ENCODE peak calls at places on chromosomes 16 and 17, in six cellular contexts. W is K562, H is coronary artery, V is heart right ventricle, O is psoas muscle, X is Peyer's patch. M is an unnamed sample.

GRCh38 chr16:31476305-31477219 is 4.6 kb downstream of the TGFB1I1 start:
- DNase-seq in X (peak; percentile 97), H (no peak), V (peak; percentile 76), W (peak; percentile 90), O (peak; percentile 73), M (no peak)

GRCh38 chr16:80746231-80746630 is 58.2 kb downstream of the CDYL2 start:
- DNase-seq in V (no peak), W (no peak), O (no peak), X (no peak), H (no peak), M (no peak)

GRCh38 chr17:18968945-18969887 is 17.3 kb downstream of the SLC5A10 start:
- DNase-seq in O (no peak), W (peak; percentile 37), X (peak; percentile 90), H (no peak), V (no peak), M (no peak)

GRCh38 chr16:25443994-25444393 is 186.3 kb upstream of the ZKSCAN2 start:
- DNase-seq in V (no peak), X (no peak), O (no peak), W (no peak), H (no peak), M (no peak)

GRCh38 chr17:28549274-28550132 is 2.9 kb downstream of the UNC119 start:
- DNase-seq in X (peak; percentile 39), O (no peak), H (no peak), V (no peak), W (no peak), M (no peak)

GRCh38 chr16:23908790-23909189 is 73.0 kb downstream of the PRKCB start:
- DNase-seq in W (no peak), X (no peak), H (no peak), O (no peak), V (no peak), M (no peak)

GRCh38 chr17:41618341-41619161 is 5.8 kb downstream of the KRT17 start:
- DNase-seq in X (peak; percentile 40), O (no peak), W (no peak), H (no peak), V (no peak), M (peak; percentile 74)

GRCh38 chr16:3059041-3059722 is 6.3 kb upstream of the IL32 start:
- DNase-seq in O (peak; percentile 90), V (peak; percentile 94), W (peak; percentile 98), H (peak; percentile 90), X (peak; percentile 95), M (no peak)

GRCh38 chr16:66502020-66502913 is 47.7 kb downstream of the TK2 start:
- DNase-seq in X (no peak), V (peak; percentile 53), O (peak; percentile 76), H (no peak), W (no peak), M (no peak)

GRCh38 chr16:65414284-65414984 is 292.6 kb upstream of the CDH11 start:
- DNase-seq in W (no peak), X (no peak), O (no peak), V (no peak), H (no peak), M (peak; percentile 44)

GRCh38 chr17:47192549-47192948 is 3.5 kb upstream of the CDC27 start:
- DNase-seq in X (no peak), H (no peak), O (no peak), V (no peak), W (no peak), M (no peak)

GRCh38 chr17:27158390-27158789 is 135.5 kb upstream of the WSB1 start:
- DNase-seq in O (no peak), W (no peak), H (no peak), X (peak; percentile 18), V (no peak), M (no peak)

GRCh38 chr17:37064956-37065355 is 116.2 kb downstream of the AATF start:
- DNase-seq in H (no peak), V (no peak), W (no peak), O (no peak), X (no peak), M (no peak)

GRCh38 chr16:2535644-2536021 is 2.2 kb upstream of the PDPK1 start:
- DNase-seq in X (peak; percentile 50), W (no peak), H (peak; percentile 77), V (no peak), O (peak; percentile 55), M (no peak)

GRCh38 chr16:70725912-70726828 is 40.3 kb upstream of the MTSS2 start:
- DNase-seq in W (peak; percentile 50), O (peak; percentile 68), V (peak; percentile 79), H (no peak), X (no peak), M (no peak)

GRCh38 chr17:79023886-79024771 is at the start of gene C1QTNF1:
- DNase-seq in O (peak; percentile 59), H (no peak), W (peak; percentile 71), V (peak; percentile 72), X (peak; percentile 76), M (no peak)

GRCh38 chr17:17454276-17454675 is 22.5 kb upstream of the MED9 start:
- DNase-seq in O (no peak), W (no peak), V (no peak), X (no peak), H (no peak), M (no peak)

GRCh38 chr17:80866050-80866793 is 125.4 kb upstream of the CHMP6 start:
- DNase-seq in X (peak; percentile 74), W (peak; percentile 72), O (peak; percentile 70), H (no peak), V (peak; percentile 63), M (no peak)

GRCh38 chr17:59366040-59366757 is 34.7 kb downstream of the YPEL2 start:
- DNase-seq in X (no peak), W (no peak), H (no peak), O (no peak), V (no peak), M (no peak)

GRCh38 chr17:44972953-44973352 is 4.8 kb upstream of the C1QL1 start:
- DNase-seq in H (no peak), V (no peak), X (no peak), W (no peak), O (no peak), M (no peak)

GRCh38 chr17:62692721-62693431 is 65.4 kb downstream of the MRC2 start:
- DNase-seq in V (no peak), H (no peak), X (no peak), W (peak; percentile 95), O (no peak), M (no peak)

GRCh38 chr17:29710891-29711418 is 88.2 kb upstream of the CORO6 start:
- DNase-seq in O (no peak), X (no peak), W (peak; percentile 67), H (no peak), V (no peak), M (peak; percentile 86)
- H3K27ac ChIP-seq in O (peak overlapping the region; percentile 80), X (peak overlapping the region; percentile 52), W (peak overlapping the region; percentile 15), H (no peak overlapping the region), V (peak overlapping the region; percentile 70), M (peak overlapping the region; percentile 36)

DNA sequence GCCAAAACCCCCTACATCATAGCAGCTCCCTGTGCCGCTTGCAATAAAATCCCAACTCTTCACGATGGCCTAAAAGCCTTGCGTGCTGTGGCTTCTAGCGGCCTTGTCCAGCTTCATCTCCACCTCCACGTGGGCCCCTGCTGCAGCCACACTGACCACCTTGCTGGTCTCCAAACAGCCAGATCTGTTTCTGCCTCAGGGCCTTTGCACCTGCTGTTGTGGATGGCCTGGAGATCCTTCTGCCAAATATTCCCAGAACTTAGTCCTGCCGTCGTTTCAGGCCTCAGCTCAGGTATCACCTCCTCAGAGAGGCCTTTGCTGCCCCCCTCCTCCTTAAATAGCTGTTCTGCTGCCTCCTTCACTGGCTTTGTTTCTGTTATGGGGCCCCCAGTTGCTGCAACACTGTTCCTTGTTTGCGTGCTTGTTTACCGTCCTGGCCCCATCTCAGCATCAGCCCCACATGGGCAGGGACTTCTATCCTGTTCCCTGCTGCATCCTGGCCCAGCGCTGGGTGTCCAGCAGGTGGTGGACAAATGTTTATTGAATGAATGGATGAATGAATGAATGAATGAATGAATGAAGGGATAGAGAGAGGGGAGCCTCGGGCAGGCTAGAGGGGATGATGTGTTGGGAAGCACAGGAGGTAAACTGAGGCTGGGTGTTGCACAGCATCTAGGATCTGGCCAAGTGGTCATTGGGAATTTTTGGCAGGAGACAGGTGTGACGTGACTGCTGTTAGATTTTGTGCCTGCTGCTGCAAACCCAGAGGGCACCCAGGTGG is 171.0 kb upstream of the GSE1 start:
- DNase-seq in H (no peak), V (no peak), O (no peak), X (no peak), W (no peak), M (no peak)
- H3K27ac ChIP-seq in H (no peak overlapping the region), V (no peak overlapping the region), O (no peak overlapping the region), X (no peak overlapping the region), W (no peak overlapping the region), M (no peak overlapping the region)

GRCh38 chr16:10598157-10598556 is 17.8 kb upstream of the EMP2 start:
- DNase-seq in W (no peak), X (peak; percentile 85), H (no peak), V (peak; percentile 67), O (no peak), M (no peak)
- H3K27ac ChIP-seq in W (no peak overlapping the region), X (no peak overlapping the region), H (no peak overlapping the region), V (peak overlapping the region; percentile 55), O (no peak overlapping the region), M (no peak overlapping the region)

DNA sequence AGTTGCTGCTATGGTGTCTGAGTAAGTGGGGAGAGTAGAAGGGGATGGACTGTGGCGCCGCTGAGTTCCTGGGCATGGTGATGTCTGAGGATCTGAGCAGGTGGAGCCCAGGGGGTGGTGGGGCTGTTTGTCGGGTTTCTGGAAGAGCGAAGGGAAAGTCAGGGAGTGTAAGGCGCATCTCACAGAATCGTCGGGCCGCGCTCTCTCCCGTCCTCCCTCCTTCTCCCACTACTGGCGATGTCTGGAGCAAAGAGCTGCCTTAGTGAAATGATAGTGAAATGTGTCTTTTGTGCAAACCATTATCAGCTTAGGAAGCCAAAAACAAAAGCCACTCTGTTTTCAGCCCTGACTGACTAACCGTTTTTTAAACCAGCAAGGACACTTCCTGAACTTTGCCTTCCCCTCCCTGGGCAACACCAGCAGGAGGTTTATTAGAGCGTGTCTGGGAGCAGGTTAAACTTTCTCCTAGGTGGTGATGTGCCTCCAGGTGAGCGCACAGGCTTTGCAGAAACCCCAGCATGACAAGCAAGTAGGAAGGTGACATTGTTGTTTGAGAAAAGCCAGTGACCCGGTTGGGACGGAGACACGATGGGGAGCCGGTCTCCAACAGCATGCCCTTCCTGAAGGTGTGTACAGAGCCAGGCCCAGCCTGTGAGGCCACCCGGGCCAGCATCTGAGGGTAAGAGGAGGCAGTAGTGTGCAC is 49.1 kb downstream of the RAB11FIP3 start:
- DNase-seq in V (no peak), X (peak; percentile 58), H (no peak), W (no peak), O (no peak), M (no peak)
- H3K27ac ChIP-seq in V (no peak overlapping the region), X (no peak overlapping the region), H (no peak overlapping the region), W (no peak overlapping the region), O (no peak overlapping the region), M (no peak overlapping the region)

GRCh38 chr17:16406742-16407674 is 8.4 kb upstream of the TRPV2 start:
- DNase-seq in H (no peak), O (peak; percentile 47), X (no peak), W (peak; percentile 32), V (peak; percentile 68), M (no peak)
- H3K27ac ChIP-seq in H (peak overlapping the region; percentile 82), O (peak overlapping the region; percentile 60), X (peak overlapping the region; percentile 46), W (no peak overlapping the region), V (peak overlapping the region; percentile 87), M (no peak overlapping the region)

DNA sequence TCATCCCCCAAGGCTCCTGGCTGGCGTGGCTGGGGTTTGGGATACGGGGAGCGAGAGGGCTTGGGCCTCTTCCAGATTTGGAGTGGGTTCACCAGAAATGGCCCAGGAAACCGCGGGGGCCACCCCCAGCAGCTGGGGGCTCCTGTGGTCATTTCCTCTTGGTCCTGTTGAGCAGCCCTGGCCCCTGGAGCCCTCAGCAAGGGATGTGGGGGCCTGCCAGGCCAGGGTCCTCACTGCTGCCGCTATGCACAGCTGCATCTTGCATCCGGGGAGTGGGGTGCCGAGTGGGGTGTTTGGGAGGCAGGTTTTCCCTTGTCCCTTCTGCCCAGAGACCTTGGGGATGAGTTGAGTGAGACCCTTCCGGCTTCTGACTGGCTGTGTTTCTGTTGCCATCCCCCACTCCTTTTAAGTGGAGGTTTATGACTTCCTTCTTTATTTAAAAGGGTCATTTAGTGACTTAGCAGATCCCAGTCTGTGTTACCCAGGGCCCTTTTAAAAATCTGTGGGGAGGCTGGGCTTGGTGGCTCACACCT is 319.8 kb downstream of the SEC14L1 start:
- DNase-seq in O (no peak), V (no peak), H (no peak), X (no peak), W (no peak), M (no peak)
- H3K27ac ChIP-seq in O (peak overlapping the region; percentile 60), V (peak overlapping the region; percentile 82), H (no peak overlapping the region), X (peak overlapping the region; percentile 98), W (peak overlapping the region; percentile 78), M (no peak overlapping the region)